ENCODE peak calls at places on chromosomes 12 and 14, in five cellular contexts. H is GM12878, I is H1, O is HepG2, V is K562. K is an unnamed sample.

GRCh38 chr12:11729008-11729407 is 79.5 kb downstream of the ETV6 start:
- DNase-seq in H (no peak), I (no peak), O (no peak), V (no peak), K (no peak)

GRCh38 chr14:21703357-21704339 is 30.0 kb upstream of the OR4E1 start:
- DNase-seq in H (no peak), I (no peak), O (no peak), V (no peak), K (no peak)

GRCh38 chr14:91985008-91985407 is 37.5 kb upstream of the FBLN5 start:
- DNase-seq in H (no peak), I (no peak), O (no peak), V (no peak), K (no peak)

GRCh38 chr12:51318846-51319570 is 5.0 kb downstream of the BIN2 start:
- DNase-seq in H (peak; percentile 59), I (no peak), O (no peak), V (no peak), K (no peak)

GRCh38 chr14:75184447-75184846 is 8.0 kb upstream of the TMED10 start:
- DNase-seq in H (peak; percentile 17), I (no peak), O (no peak), V (no peak), K (no peak)

GRCh38 chr14:101737414-101738367 is 23.8 kb upstream of the PPP2R5C start:
- DNase-seq in H (no peak), I (no peak), O (no peak), V (no peak), K (no peak)

GRCh38 chr12:108446766-108447165 is 68.3 kb upstream of the FICD start:
- DNase-seq in H (no peak), I (no peak), O (no peak), V (no peak), K (no peak)

GRCh38 chr12:50734409-50735263 is 29.3 kb upstream of the ATF1 start:
- DNase-seq in H (no peak), I (no peak), O (peak; percentile 25), V (peak; percentile 26), K (no peak)

GRCh38 chr12:118633071-118633470 is 256.7 kb downstream of the SUDS3 start:
- DNase-seq in H (no peak), I (no peak), O (no peak), V (no peak), K (no peak)

GRCh38 chr12:104974626-104975290 is 11.4 kb upstream of the NOPCHAP1 start:
- DNase-seq in H (peak; percentile 97), I (no peak), O (no peak), V (no peak), K (peak; percentile 56)

GRCh38 chr14:102182190-102182589 is 42.5 kb downstream of the WDR20 start:
- DNase-seq in H (no peak), I (no peak), O (no peak), V (no peak), K (no peak)

GRCh38 chr14:21262410-21262809 is 6.8 kb downstream of the HNRNPC start:
- DNase-seq in H (no peak), I (no peak), O (no peak), V (no peak), K (no peak)

GRCh38 chr14:93231129-93231979 is 24.3 kb downstream of the UBR7 start:
- DNase-seq in H (no peak), I (no peak), O (no peak), V (no peak), K (no peak)

GRCh38 chr14:93234798-93235197 is 27.7 kb downstream of the UBR7 start:
- DNase-seq in H (no peak), I (no peak), O (no peak), V (no peak), K (no peak)

GRCh38 chr14:93230539-93230938 is 23.5 kb downstream of the UBR7 start:
- DNase-seq in H (no peak), I (no peak), O (no peak), V (no peak), K (no peak)

GRCh38 chr14:93228550-93228949 is 21.5 kb downstream of the UBR7 start:
- DNase-seq in H (no peak), I (no peak), O (no peak), V (no peak), K (no peak)

DNA sequence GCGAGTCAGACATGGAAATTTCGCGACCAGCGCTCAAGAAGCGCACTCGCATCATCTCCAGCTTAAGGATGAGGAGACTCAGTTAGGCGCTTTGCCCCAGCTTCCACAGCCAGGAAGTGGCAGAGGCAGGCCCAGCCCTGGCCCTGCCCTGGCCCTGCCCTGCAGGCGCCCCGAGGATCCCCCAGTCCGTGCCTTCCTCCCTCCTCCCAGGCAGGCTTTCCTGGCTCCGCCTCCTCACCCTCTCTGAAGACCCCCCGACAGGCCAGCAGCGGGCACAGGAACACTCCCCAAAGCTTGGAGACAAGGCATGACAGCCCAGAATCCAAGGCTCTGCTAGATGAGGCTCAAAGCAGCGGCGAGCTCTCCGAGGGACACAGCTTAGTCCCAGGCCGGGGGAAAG is 25.1 kb downstream of the UBR7 start:
- DNase-seq in H (no peak), I (no peak), O (no peak), V (no peak), K (no peak)
- TF ChIP-seq GABPA in H (no peak), I (no peak), O (no peak), V (no peak), K (no peak)

GRCh38 chr14:103685276-103686211 is 29.7 kb downstream of the XRCC3 start:
- DNase-seq in H (no peak), I (no peak), O (no peak), V (no peak), K (no peak)

GRCh38 chr14:103688441-103688840 is 26.8 kb downstream of the XRCC3 start:
- DNase-seq in H (no peak), I (no peak), O (no peak), V (no peak), K (no peak)

GRCh38 chr14:103684871-103685270 is 30.4 kb downstream of the XRCC3 start:
- DNase-seq in H (no peak), I (no peak), O (no peak), V (no peak), K (no peak)

GRCh38 chr14:103687712-103688111 is 27.5 kb downstream of the XRCC3 start:
- DNase-seq in H (no peak), I (no peak), O (no peak), V (no peak), K (no peak)

GRCh38 chr14:103686831-103687485 is 28.3 kb downstream of the XRCC3 start:
- DNase-seq in H (no peak), I (no peak), O (no peak), V (no peak), K (no peak)
- H3K4me3 ChIP-seq in H (no peak overlapping the region), I (no peak overlapping the region), O (no peak overlapping the region), V (no peak overlapping the region), K (no peak overlapping the region)

DNA sequence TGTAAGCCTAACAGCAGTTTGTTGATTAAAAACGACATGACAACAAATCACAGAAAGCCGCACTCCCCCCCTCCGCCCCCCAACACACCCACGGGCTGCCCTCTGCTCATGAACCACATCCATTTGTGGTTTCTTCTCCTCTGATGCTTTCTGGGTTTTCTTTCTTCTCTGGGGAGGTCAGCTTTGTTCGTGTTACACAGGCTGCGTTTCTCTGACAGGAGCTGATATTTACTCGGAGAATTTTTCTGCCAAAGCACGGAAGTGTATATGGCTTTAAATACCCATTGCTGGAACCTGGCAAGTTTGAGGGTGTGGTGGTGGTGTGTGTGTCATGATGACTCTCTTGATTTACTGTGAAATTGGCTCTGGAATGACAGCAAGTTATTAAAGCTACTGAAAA is 883.7 kb upstream of the TMEM132C start:
- DNase-seq in H (no peak), I (no peak), O (no peak), V (no peak), K (no peak)
- TF ChIP-seq GABPA in H (no peak), I (no peak), O (no peak), V (no peak), K (no peak)

DNA sequence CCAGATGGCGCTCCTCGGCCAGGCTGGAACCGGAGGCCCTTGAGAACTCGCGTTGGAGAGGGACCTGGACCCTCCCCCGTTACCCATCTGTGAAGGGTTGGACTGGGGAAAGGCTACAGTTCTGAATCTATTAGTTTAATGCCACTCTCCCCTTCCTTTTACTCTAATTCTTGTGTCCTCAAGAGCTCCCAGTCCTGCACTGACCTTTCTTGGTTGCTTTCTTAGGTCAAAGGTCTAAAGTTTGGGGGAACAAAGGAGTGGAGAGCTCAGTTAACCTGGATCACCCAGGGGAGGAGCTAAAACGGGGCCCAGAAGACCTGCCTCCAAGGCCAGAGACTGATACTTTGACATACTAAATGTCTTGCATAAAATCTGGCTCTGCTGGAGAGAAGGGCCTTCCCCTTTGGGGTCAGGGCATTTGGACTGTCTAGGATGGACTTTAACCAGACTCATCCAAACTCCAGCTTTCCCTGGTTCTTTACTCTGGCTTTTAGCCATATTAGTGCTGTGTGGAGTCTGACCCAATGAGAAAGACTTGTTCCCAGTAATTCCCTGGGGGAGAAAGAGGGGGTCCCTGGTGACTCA is 923 bp upstream of the MLF2 start:
- DNase-seq in H (no peak), I (no peak), O (no peak), V (no peak), K (no peak)
- H3K4me3 ChIP-seq in H (no peak overlapping the region), I (no peak overlapping the region), O (no peak overlapping the region), V (peak overlapping the region; percentile 99), K (no peak overlapping the region)

DNA sequence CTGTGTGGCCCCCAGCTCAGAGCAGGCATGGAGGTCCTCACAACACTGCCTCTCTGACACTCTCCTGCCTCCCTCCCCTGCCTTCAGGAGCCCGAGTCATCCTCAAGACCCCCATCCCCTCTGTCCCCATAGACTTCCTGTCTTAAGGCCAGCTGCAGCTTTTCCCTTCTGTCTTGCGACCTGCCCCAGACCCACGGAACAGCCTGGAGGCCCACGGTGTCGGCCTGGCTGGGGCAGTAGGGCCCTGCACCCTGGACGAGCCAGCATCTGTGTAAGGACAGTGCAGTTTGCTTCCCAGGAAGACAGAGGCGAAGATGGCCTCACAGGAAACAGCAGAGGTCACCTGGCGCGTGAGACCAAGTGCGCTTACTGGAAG is 9.7 kb downstream of the TEDC1 start:
- DNase-seq in H (no peak), I (no peak), O (no peak), V (no peak), K (no peak)
- TF ChIP-seq GABPA in H (no peak), I (no peak), O (no peak), V (no peak), K (no peak)

GRCh38 chr12:19131020-19131431 is 1.5 kb downstream of the PLEKHA5 start:
- DNase-seq in H (no peak), I (no peak), O (peak; percentile 41), V (no peak), K (no peak)

GRCh38 chr12:19130224-19131019 is 889 bp downstream of the PLEKHA5 start:
- DNase-seq in H (no peak), I (no peak), O (no peak), V (peak; percentile 46), K (peak; percentile 2)

GRCh38 chr12:19129486-19130223 is at the start of gene PLEKHA5:
- DNase-seq in H (no peak), I (no peak), O (peak; percentile 44), V (peak; percentile 84), K (no peak)

GRCh38 chr12:19127270-19127669 is 2.3 kb upstream of the PLEKHA5 start:
- DNase-seq in H (no peak), I (no peak), O (no peak), V (no peak), K (no peak)

DNA sequence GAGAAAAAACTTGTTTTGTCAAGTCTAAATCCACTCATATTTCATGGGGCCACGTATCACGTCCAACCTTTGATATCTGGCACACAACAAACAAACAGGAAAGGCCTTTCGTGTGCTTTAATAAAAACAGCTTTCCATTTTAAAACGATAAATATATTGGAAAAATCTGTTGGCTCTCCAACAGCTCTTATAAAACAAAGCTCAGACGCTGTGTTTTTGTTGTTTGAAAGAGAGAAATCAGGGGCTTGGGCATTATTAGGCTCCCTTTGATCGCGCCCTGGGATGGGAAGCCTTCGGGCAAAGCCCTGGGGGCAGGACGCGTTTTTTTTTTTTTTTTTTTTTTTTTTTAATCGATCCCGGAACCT is 430 bp upstream of the PLEKHA5 start:
- DNase-seq in H (no peak), I (no peak), O (no peak), V (no peak), K (no peak)
- H3K4me3 ChIP-seq in H (no peak overlapping the region), I (peak overlapping the region; percentile 35), O (peak overlapping the region; percentile 76), V (peak overlapping the region; percentile 30), K (peak overlapping the region; percentile 73)

K was measured in HL-60.